ENCODE peak calls at places on chromosomes 12 and 14, in four cellular contexts. A, H, J and E are unnamed samples.

GRCh38 chr14:38469156-38469555 is 213.3 kb upstream of the CLEC14A start:
- DNase-seq in A (no peak), H (no peak), J (no peak), E (no peak)

GRCh38 chr12:58372298-58372697 is 430.9 kb downstream of the ATP23 start:
- DNase-seq in A (no peak), H (peak; percentile 60), J (no peak), E (no peak)

GRCh38 chr14:96852823-96853422 is 55.7 kb downstream of the VRK1 start:
- DNase-seq in A (peak; percentile 18), H (peak; percentile 4), J (peak; percentile 25), E (peak; percentile 17)

GRCh38 chr12:119841433-119842210 is 35.5 kb downstream of the CIT start:
- DNase-seq in A (no peak), H (no peak), J (no peak), E (no peak)

GRCh38 chr14:99258884-99259283 is 13.1 kb downstream of the BCL11B start:
- DNase-seq in A (no peak), H (no peak), J (no peak), E (no peak)

GRCh38 chr14:99946652-99947489 is 118.4 kb upstream of the EVL start:
- DNase-seq in A (no peak), H (no peak), J (peak; percentile 78), E (peak; percentile 79)

GRCh38 chr12:109264095-109264942 is 44.8 kb downstream of the FOXN4 start:
- DNase-seq in A (peak; percentile 67), H (no peak), J (peak; percentile 87), E (peak; percentile 89)

GRCh38 chr12:90333939-90334338 is 621.0 kb downstream of the CCER1 start:
- DNase-seq in A (no peak), H (no peak), J (no peak), E (no peak)

GRCh38 chr12:32501835-32502333 is 102.5 kb downstream of the FGD4 start:
- DNase-seq in A (peak; percentile 95), H (no peak), J (no peak), E (peak; percentile 39)

GRCh38 chr12:67630373-67631088 is 18.0 kb upstream of the DYRK2 start:
- DNase-seq in A (peak; percentile 10), H (peak; percentile 53), J (no peak), E (no peak)

GRCh38 chr12:64088431-64089349 is 133.4 kb downstream of the KICS2 start:
- DNase-seq in A (peak; percentile 39), H (no peak), J (no peak), E (peak; percentile 46)

GRCh38 chr12:83826112-83826511 is 1086.5 kb downstream of the SLC6A15 start:
- DNase-seq in A (no peak), H (no peak), J (peak; percentile 11), E (peak; percentile 40)

GRCh38 chr12:54215990-54216579 is 27.3 kb upstream of the SMUG1 start:
- DNase-seq in A (no peak), H (no peak), J (peak; percentile 49), E (no peak)

GRCh38 chr12:48903982-48904411 is 21.3 kb downstream of the FKBP11 start:
- DNase-seq in A (peak; percentile 76), H (peak; percentile 20), J (peak; percentile 79), E (peak; percentile 90)

GRCh38 chr12:15837141-15837781 is 44.9 kb upstream of the STRAP start:
- DNase-seq in A (no peak), H (no peak), J (no peak), E (no peak)

GRCh38 chr14:96832351-96832750 is 35.2 kb downstream of the VRK1 start:
- DNase-seq in A (no peak), H (no peak), J (no peak), E (no peak)

GRCh38 chr12:49865109-49865781 is 22.3 kb upstream of the BCDIN3D start:
- DNase-seq in A (no peak), H (no peak), J (no peak), E (no peak)

GRCh38 chr12:98901189-98901588 is 256.1 kb downstream of the APAF1 start:
- DNase-seq in A (no peak), H (no peak), J (no peak), E (no peak)
- TF ChIP-seq FOXK2 in A (no peak), H (no peak), J (no peak), E (no peak)

GRCh38 chr12:47079894-47080724 is at the start of gene AMIGO2:
- DNase-seq in A (no peak), H (no peak), J (peak; percentile 57), E (peak; percentile 35)
- TF ChIP-seq BHLHE40 in A (no peak), H (no peak), J (no peak), E (no peak)

DNA sequence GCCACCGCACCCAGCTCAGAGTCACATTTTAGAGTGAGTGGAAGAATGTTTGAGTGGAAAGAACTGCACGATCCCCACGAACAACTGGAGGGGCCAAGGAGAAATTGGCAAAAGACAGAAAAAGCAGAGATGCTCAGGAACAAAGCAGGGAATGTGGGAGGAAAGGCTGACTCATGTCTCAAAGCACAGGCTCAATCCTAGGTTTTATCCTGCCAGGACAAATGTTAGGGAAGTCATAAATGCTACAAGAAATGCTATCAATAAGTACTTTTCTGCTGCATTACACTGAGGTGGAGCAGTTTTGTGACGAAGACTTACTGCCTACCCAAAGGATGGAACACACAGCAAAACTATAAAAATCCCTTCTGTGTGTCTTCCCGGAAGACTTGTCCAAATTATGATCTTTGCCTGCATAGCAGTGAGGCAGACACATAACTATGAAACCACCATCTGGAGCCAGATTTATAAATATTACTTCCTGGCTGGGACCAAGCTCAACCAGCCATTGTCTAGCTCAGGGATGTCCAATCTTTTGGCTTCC is 26.7 kb downstream of the NIN start:
- DNase-seq in A (no peak), H (no peak), J (no peak), E (no peak)
- TF ChIP-seq FOXM1 in A (no peak), H (no peak), J (no peak), E (no peak)

GRCh38 chr12:94812345-94812744 is 162.0 kb upstream of the TMCC3 start:
- DNase-seq in A (no peak), H (peak; percentile 71), J (no peak), E (no peak)

GRCh38 chr12:94815450-94815849 is 165.1 kb upstream of the TMCC3 start:
- DNase-seq in A (no peak), H (no peak), J (no peak), E (no peak)

GRCh38 chr12:94815958-94816357 is 165.6 kb upstream of the TMCC3 start:
- DNase-seq in A (no peak), H (no peak), J (no peak), E (no peak)

GRCh38 chr12:94811611-94812010 is 161.3 kb upstream of the TMCC3 start:
- DNase-seq in A (no peak), H (no peak), J (no peak), E (no peak)

DNA sequence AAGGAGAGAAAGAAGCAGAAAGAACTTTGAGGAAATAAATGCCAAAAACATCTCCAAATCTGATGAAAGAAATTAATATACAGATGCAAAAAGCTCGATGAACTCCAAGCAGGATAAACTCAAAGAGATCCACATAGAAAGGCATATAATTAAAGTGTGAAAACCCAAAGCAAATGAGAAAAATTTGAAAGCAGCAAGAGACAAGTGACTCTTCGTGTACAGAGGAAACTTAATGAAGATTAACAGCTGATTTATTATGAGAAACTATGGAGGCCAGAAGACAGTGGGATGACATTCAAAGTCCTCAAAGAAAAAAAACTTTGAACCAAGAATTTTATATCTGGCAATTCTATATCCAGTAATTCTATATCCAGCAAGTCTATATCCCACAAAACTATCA is 163.0 kb upstream of the TMCC3 start:
- DNase-seq in A (no peak), H (no peak), J (no peak), E (no peak)
- TF ChIP-seq FOXK2 in A (no peak), H (no peak), J (no peak), E (no peak)

DNA sequence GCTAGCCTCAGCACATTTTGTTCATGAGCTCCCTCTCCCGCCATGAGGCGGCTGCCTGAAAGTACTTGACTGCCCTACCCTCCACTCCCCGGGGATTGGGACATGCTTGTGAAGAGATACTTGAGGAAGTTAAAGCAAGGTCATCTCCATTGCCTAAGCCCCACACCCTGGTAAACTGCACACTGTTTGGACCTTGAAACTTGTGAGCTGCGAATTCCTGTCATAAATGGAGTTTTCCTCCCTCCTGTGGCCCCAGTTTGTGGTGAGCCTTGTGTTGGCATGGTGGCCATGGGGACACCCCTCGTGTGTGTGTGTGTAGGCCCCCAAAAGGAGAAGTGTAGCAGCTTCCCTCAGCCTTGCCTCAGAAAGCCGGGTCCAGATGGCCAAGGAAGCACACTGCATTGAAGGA is 395.5 kb downstream of the ZFP36L1 start:
- DNase-seq in A (peak; percentile 43), H (no peak), J (no peak), E (no peak)
- TF ChIP-seq BHLHE40 in A (no peak), H (no peak), J (no peak), E (no peak)

DNA sequence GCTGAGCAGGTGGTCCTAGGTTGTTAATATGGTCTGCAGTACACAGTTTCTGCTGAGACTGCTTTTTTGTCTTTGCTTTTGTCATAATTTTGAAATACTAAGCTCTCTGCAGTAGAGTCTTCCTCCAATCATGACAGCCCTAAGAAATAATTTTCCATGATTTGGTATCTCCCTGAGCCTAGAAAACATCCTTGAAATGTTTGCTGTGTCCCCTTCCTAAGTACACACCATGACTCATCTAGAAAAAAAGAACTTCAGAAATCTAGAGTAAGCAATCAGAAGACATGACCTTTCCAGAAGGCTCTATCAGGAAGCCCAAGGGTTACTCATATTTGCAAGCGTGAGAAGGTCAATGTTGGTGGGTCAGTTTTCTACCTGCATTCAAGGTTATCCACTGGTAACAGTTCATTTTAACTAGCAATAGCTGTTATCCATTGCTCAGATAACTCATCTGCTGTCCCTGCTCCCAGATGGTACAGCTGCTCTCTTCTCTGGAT is 16.4 kb downstream of the DAD1 start:
- DNase-seq in A (peak; percentile 92), H (no peak), J (no peak), E (no peak)
- TF ChIP-seq FOXM1 in A (no peak), H (no peak), J (no peak), E (no peak)

GRCh38 chr12:56709759-56710376 is 15.2 kb downstream of the NACA start:
- DNase-seq in A (no peak), H (no peak), J (no peak), E (no peak)
- TF ChIP-seq FOXK2 in A (no peak), H (no peak), J (no peak), E (no peak)

DNA sequence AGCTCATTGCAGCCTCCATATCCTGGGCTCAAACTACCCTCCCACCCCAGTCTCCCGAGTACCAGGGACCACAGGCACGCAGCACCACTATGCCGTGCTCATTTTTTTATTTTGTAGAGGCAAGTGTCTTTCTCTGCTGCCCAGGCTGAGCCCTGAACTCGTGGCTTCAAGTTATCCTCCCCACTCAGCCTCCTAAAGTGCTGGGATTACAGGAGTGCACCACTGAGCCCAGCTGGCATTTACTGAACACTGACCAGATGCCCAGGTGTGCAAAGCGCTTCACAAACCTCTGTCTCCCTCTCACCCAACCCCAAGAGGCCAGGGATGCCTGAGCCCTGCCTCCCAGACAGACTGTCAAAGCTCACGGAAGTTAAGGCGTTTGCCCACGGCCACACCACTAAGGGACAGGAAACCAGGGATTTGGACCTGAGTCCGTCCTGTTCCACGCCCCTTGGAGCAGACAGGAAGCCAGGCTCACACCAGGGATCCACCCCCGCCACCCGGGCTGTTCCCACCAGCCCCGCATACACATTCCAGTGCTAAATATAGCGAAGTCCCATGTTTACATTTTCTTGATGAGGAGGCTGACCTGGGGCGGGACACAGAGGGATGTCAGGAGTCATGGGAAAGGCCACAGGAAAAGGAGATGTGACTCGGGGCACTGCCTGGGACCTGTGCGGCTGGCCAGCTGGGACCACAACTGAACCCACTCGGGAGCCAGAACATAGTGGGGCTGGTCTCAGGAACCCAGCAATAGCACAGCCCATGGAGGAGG is 51.2 kb downstream of the TESC start:
- DNase-seq in A (peak; percentile 92), H (no peak), J (no peak), E (no peak)
- TF ChIP-seq BHLHE40 in A (no peak), H (no peak), J (no peak), E (no peak)